ENCODE peak calls at places on chromosomes 13 and 19, in six cellular contexts. X is GM03348, A is fibroblast of the aortic adventitia, V is kidney glomerular epithelial cell, F is GM04504, Q is MCF 10A. M is an unnamed sample.

GRCh38 chr13:76879876-76880270 is 6.3 kb downstream of the KCTD12 start:
- DNase-seq in X (no peak), A (no peak), V (no peak), F (no peak), Q (no peak), M (no peak)

GRCh38 chr19:17579523-17580244 is 24.2 kb downstream of the COLGALT1 start:
- DNase-seq in X (peak; percentile 81), A (peak; percentile 75), V (no peak), F (no peak), Q (peak; percentile 94), M (peak; percentile 39)

GRCh38 chr13:24716011-24716410 is 35.8 kb downstream of the ATP12A start:
- DNase-seq in X (no peak), A (no peak), V (no peak), F (no peak), Q (no peak), M (no peak)

GRCh38 chr19:7069904-7070226 is 362 bp downstream of the ZNF557 start:
- DNase-seq in X (no peak), A (no peak), V (no peak), F (no peak), Q (no peak), M (no peak)

GRCh38 chr19:41225238-41226052 is 6.4 kb downstream of the AXL start:
- DNase-seq in X (peak; percentile 94), A (peak; percentile 99), V (peak; percentile 99), F (peak; percentile 97), Q (peak; percentile 99), M (peak; percentile 98)

GRCh38 chr13:98677398-98677797 is 75.1 kb downstream of the SLC15A1 start:
- DNase-seq in X (no peak), A (peak; percentile 23), V (no peak), F (no peak), Q (no peak), M (peak; percentile 98)

GRCh38 chr19:8489591-8490394 is 12.6 kb downstream of the PRAM1 start:
- DNase-seq in X (no peak), A (no peak), V (no peak), F (no peak), Q (peak; percentile 41), M (no peak)

GRCh38 chr13:36509369-36509768 is 77.1 kb downstream of the CCNA1 start:
- DNase-seq in X (no peak), A (no peak), V (no peak), F (no peak), Q (no peak), M (no peak)

GRCh38 chr13:39918837-39919236 is 263.4 kb downstream of the COG6 start:
- DNase-seq in X (no peak), A (no peak), V (no peak), F (no peak), Q (peak; percentile 89), M (no peak)

GRCh38 chr19:41771410-41771809 is 16.1 kb downstream of the CEACAM6 start:
- DNase-seq in X (no peak), A (no peak), V (no peak), F (no peak), Q (no peak), M (no peak)

GRCh38 chr13:31327157-31327556 is 127.4 kb downstream of the B3GLCT start:
- DNase-seq in X (no peak), A (no peak), V (no peak), F (no peak), Q (no peak), M (no peak)

GRCh38 chr13:95704510-95704909 is 27.6 kb downstream of the DNAJC3 start:
- DNase-seq in X (no peak), A (no peak), V (no peak), F (no peak), Q (peak; percentile 62), M (no peak)

GRCh38 chr13:113562085-113562749 is 22.3 kb upstream of the TFDP1 start:
- DNase-seq in X (peak; percentile 90), A (peak; percentile 79), V (peak; percentile 41), F (peak; percentile 46), Q (peak; percentile 58), M (peak; percentile 77)

GRCh38 chr13:110627761-110628476 is 12.6 kb downstream of the NAXD start:
- DNase-seq in X (no peak), A (no peak), V (no peak), F (no peak), Q (no peak), M (no peak)

GRCh38 chr19:39502640-39503417 is 4.1 kb downstream of the DLL3 start:
- DNase-seq in X (peak; percentile 92), A (peak; percentile 63), V (no peak), F (peak; percentile 24), Q (peak; percentile 69), M (peak; percentile 55)

GRCh38 chr13:38686635-38687245 is at the start of gene FREM2:
- DNase-seq in X (peak; percentile 30), A (no peak), V (peak; percentile 43), F (no peak), Q (peak; percentile 73), M (peak; percentile 40)

GRCh38 chr19:21256722-21257121 is 72.5 kb downstream of the ZNF708 start:
- DNase-seq in X (peak; percentile 9), A (peak; percentile 4), V (peak; percentile 12), F (no peak), Q (peak; percentile 0), M (no peak)

GRCh38 chr13:90168953-90169352 is 1178.5 kb upstream of the MIR17HG start:
- DNase-seq in X (no peak), A (no peak), V (no peak), F (no peak), Q (no peak), M (no peak)

GRCh38 chr13:20221772-20222171 is 10.3 kb downstream of the GJB6 start:
- DNase-seq in X (peak; percentile 45), A (no peak), V (no peak), F (no peak), Q (peak; percentile 45), M (no peak)

GRCh38 chr13:80904386-80904785 is 563.5 kb upstream of the SPRY2 start:
- DNase-seq in X (no peak), A (no peak), V (no peak), F (no peak), Q (no peak), M (no peak)

GRCh38 chr19:35299523-35300339 is 7.8 kb downstream of the MAG start:
- DNase-seq in X (no peak), A (no peak), V (no peak), F (no peak), Q (no peak), M (no peak)

M was measured in astrocyte of the spinal cord.